ENCODE peak calls at places on chromosomes 5 and 9, in four cellular contexts. N is fibroblast of lung; I is tibial nerve; M is CD8-positive, alpha-beta T cell. L is an unnamed sample.

GRCh38 chr9:16705121-16705604 is 165.3 kb downstream of the BNC2 start:
- DNase-seq in N (peak; percentile 99), I (peak; percentile 72), M (no peak), L (peak; percentile 98)

GRCh38 chr5:15233566-15233965 is 266.4 kb upstream of the FBXL7 start:
- DNase-seq in N (no peak), I (no peak), M (no peak), L (no peak)

GRCh38 chr5:148776261-148776660 is 50.1 kb upstream of the ADRB2 start:
- DNase-seq in N (no peak), I (no peak), M (no peak), L (no peak)

GRCh38 chr5:72234898-72235297 is 85.1 kb downstream of the MRPS27 start:
- DNase-seq in N (peak; percentile 12), I (no peak), M (no peak), L (no peak)

GRCh38 chr9:19641046-19641445 is 147.8 kb downstream of the SLC24A2 start:
- DNase-seq in N (no peak), I (no peak), M (no peak), L (no peak)

GRCh38 chr5:96481396-96481795 is 48.3 kb upstream of the PCSK1 start:
- DNase-seq in N (no peak), I (no peak), M (no peak), L (peak; percentile 30)

GRCh38 chr9:115262477-115262876 is 144.5 kb upstream of the TNC start:
- DNase-seq in N (peak; percentile 92), I (no peak), M (no peak), L (peak; percentile 97)

GRCh38 chr5:157610990-157611389 is 35.4 kb upstream of the ADAM19 start:
- DNase-seq in N (peak; percentile 24), I (no peak), M (no peak), L (no peak)

GRCh38 chr9:127563579-127563978 is 48.5 kb upstream of the STXBP1 start:
- DNase-seq in N (no peak), I (no peak), M (no peak), L (no peak)

GRCh38 chr5:177498013-177498847 is 826 bp upstream of the PDLIM7 start:
- DNase-seq in N (no peak), I (no peak), M (no peak), L (no peak)

GRCh38 chr5:172113036-172113435 is 75.0 kb downstream of the STK10 start:
- DNase-seq in N (peak; percentile 73), I (no peak), M (peak; percentile 80), L (no peak)

GRCh38 chr9:133558191-133559126 is 24.0 kb downstream of the ADAMTSL2 start:
- DNase-seq in N (peak; percentile 87), I (no peak), M (no peak), L (peak; percentile 82)

GRCh38 chr9:98222885-98223640 is 30.6 kb upstream of the CORO2A start:
- DNase-seq in N (peak; percentile 100), I (no peak), M (no peak), L (peak; percentile 96)

GRCh38 chr5:132424167-132424935 is 54.8 kb downstream of the SLC22A5 start:
- DNase-seq in N (no peak), I (no peak), M (no peak), L (no peak)

GRCh38 chr9:37329576-37329975 is 92.9 kb upstream of the GRHPR start:
- DNase-seq in N (peak; percentile 13), I (no peak), M (no peak), L (no peak)

GRCh38 chr5:154503698-154504039 is 25.6 kb upstream of the HAND1 start:
- DNase-seq in N (no peak), I (no peak), M (no peak), L (no peak)

GRCh38 chr9:137070906-137071275 is 534 bp upstream of the SAPCD2 start:
- DNase-seq in N (no peak), I (peak; percentile 54), M (no peak), L (no peak)

GRCh38 chr5:9468070-9468388 is 77.8 kb downstream of the SEMA5A start:
- DNase-seq in N (peak; percentile 97), I (no peak), M (no peak), L (no peak)

GRCh38 chr9:87382902-87383301 is 114.8 kb upstream of the DAPK1 start:
- DNase-seq in N (peak; percentile 90), I (no peak), M (no peak), L (no peak)

GRCh38 chr5:12023614-12024241 is 119.5 kb upstream of the CTNND2 start:
- DNase-seq in N (peak; percentile 37), I (no peak), M (no peak), L (peak; percentile 3)

GRCh38 chr5:45507174-45507573 is 189.0 kb downstream of the HCN1 start:
- DNase-seq in N (no peak), I (no peak), M (no peak), L (no peak)

GRCh38 chr5:177403194-177403825 is 2.8 kb upstream of the PFN3 start:
- DNase-seq in N (no peak), I (no peak), M (peak; percentile 49), L (no peak)

GRCh38 chr9:136856078-136856474 is 3.9 kb downstream of the MAMDC4 start:
- DNase-seq in N (no peak), I (no peak), M (no peak), L (no peak)

GRCh38 chr9:69036799-69037198 is 1.2 kb downstream of the FXN start:
- DNase-seq in N (no peak), I (no peak), M (no peak), L (no peak)

GRCh38 chr5:10902145-10902544 is 141.1 kb upstream of the DAP start:
- DNase-seq in N (peak; percentile 85), I (no peak), M (no peak), L (no peak)

GRCh38 chr9:14515564-14516198 is 177.6 kb downstream of the ZDHHC21 start:
- DNase-seq in N (peak; percentile 48), I (no peak), M (no peak), L (no peak)

DNA sequence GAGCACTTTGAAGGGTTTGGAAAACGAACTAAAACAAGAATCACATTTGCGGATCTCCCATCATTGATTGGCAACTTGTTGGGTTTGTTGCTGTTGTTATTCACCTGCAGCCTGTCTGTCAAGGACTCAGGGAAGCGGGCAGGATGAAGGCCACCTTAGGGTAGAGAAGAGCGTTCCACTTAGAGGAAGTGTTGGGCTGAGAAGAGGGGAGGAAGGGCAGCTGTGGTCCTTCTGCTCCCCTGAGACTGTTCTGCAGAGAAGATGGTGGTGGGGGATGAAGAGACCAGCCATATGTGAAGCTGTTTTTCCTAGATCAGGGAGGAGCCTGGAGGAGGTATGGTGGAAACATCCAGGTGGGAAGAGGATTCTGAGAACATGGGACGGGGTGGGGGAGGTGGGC is 70.6 kb upstream of the CPEB4 start:
- DNase-seq in N (no peak), I (no peak), M (no peak), L (no peak)
- H3K4me3 ChIP-seq in N (no peak overlapping the region), I (no peak overlapping the region), M (no peak overlapping the region), L (no peak overlapping the region)

DNA sequence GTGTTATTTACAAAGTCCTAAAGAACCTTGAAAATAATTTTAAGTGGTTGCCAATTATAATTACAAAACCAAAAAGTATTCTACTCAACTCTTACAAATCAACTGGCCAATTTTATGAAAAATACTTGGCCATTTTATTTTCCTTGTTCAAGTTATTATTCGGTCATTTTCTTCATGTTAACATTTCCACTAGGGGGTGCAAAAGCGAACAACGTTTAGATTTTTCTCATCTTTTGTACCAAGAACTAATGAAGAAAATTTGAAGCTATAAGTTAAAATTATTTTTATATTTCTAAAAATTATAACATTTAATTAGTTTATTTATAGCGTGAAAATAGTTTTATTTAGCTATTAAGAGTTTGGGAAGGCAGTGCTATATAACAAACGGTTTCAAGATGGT is 1453.3 kb downstream of the MAT2B start:
- DNase-seq in N (no peak), I (no peak), M (no peak), L (no peak)
- TF ChIP-seq CTCF in N (peak; percentile 16), I (no peak), M (no peak), L (no peak)

GRCh38 chr9:129841071-129841470 is 5.8 kb downstream of the USP20 start:
- DNase-seq in N (no peak), I (no peak), M (no peak), L (no peak)

GRCh38 chr9:129838707-129839259 is 3.5 kb downstream of the USP20 start:
- DNase-seq in N (peak; percentile 93), I (no peak), M (no peak), L (peak; percentile 50)

GRCh38 chr9:129840024-129840423 is 4.8 kb downstream of the USP20 start:
- DNase-seq in N (no peak), I (no peak), M (peak; percentile 17), L (no peak)

GRCh38 chr9:129836342-129837007 is 1.2 kb downstream of the USP20 start:
- DNase-seq in N (no peak), I (no peak), M (peak; percentile 54), L (no peak)

GRCh38 chr9:129839324-129840023 is 4.2 kb downstream of the USP20 start:
- DNase-seq in N (no peak), I (no peak), M (no peak), L (no peak)
- H3K4me3 ChIP-seq in N (no peak overlapping the region), I (no peak overlapping the region), M (no peak overlapping the region), L (no peak overlapping the region)

GRCh38 chr9:10612649-10613398 is at the start of gene PTPRD:
- DNase-seq in N (peak; percentile 40), I (no peak), M (no peak), L (no peak)
- TF ChIP-seq CTCF in N (no peak), I (no peak), M (no peak), L (no peak)

DNA sequence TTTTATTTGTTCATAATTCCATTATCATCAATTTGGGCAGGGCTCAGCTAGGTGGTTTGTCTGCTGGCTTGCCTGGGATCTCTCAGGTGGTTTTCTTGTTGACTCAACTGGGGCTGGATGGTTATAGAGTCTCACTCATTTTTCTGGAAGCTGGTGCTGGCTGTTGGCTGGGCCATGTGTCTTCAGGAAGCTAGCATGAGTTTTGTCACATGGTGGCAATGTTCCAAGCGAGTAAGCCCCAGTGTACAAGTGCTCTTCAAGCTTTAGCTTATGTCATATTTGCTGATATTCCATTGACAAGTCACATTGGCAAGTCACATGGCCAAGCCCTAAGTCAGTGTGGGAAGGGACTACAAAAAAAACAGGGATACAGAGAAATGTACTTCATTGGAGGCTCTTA is 2.3 kb upstream of the RASEF start:
- DNase-seq in N (no peak), I (no peak), M (no peak), L (no peak)
- H3K4me3 ChIP-seq in N (no peak overlapping the region), I (no peak overlapping the region), M (no peak overlapping the region), L (no peak overlapping the region)

L was measured in HFF-Myc.